ENCODE peak calls at places on chromosomes 7 and 10, in five cellular contexts. T is heart right ventricle, V is PC-3, S is GM12878, B is tibial artery. Y is an unnamed sample.

GRCh38 chr7:32049599-32049998 is 20.6 kb downstream of the PDE1C start:
- DNase-seq in T (no peak), V (no peak), S (no peak), B (no peak), Y (no peak)

GRCh38 chr10:34994565-34995142 is 95.5 kb downstream of the CUL2 start:
- DNase-seq in T (no peak), V (peak; percentile 100), S (peak; percentile 38), B (no peak), Y (peak; percentile 42)

GRCh38 chr10:113589225-113589770 is 36.4 kb downstream of the HABP2 start:
- DNase-seq in T (no peak), V (no peak), S (no peak), B (no peak), Y (no peak)

GRCh38 chr7:73869011-73869785 is 8.2 kb downstream of the TMEM270 start:
- DNase-seq in T (no peak), V (no peak), S (no peak), B (no peak), Y (no peak)

GRCh38 chr7:148772297-148773089 is 73.8 kb downstream of the CUL1 start:
- DNase-seq in T (no peak), V (peak; percentile 92), S (no peak), B (no peak), Y (no peak)

GRCh38 chr10:117830832-117831231 is 215.9 kb downstream of the RAB11FIP2 start:
- DNase-seq in T (no peak), V (no peak), S (no peak), B (no peak), Y (no peak)

GRCh38 chr7:55074008-55074499 is 55.2 kb downstream of the EGFR start:
- DNase-seq in T (peak; percentile 38), V (peak; percentile 98), S (peak; percentile 91), B (no peak), Y (no peak)

GRCh38 chr10:11724938-11725776 is 17.0 kb upstream of the ECHDC3 start:
- DNase-seq in T (no peak), V (peak; percentile 63), S (peak; percentile 60), B (no peak), Y (no peak)

GRCh38 chr7:7867835-7868234 is 100.8 kb upstream of the GLCCI1 start:
- DNase-seq in T (no peak), V (no peak), S (no peak), B (no peak), Y (no peak)

GRCh38 chr7:44287488-44288380 is 37.7 kb downstream of the CAMK2B start:
- DNase-seq in T (no peak), V (no peak), S (no peak), B (peak; percentile 8), Y (peak; percentile 35)

GRCh38 chr7:81161459-81162075 is 242.7 kb upstream of the SEMA3C start:
- DNase-seq in T (no peak), V (peak; percentile 90), S (no peak), B (peak; percentile 58), Y (no peak)

GRCh38 chr10:124092270-124093075 is 925 bp downstream of the CHST15 start:
- DNase-seq in T (peak; percentile 64), V (peak; percentile 30), S (no peak), B (peak; percentile 47), Y (peak; percentile 84)

GRCh38 chr10:33897255-33897893 is 562.9 kb upstream of the NRP1 start:
- DNase-seq in T (no peak), V (no peak), S (no peak), B (no peak), Y (no peak)

GRCh38 chr10:130017631-130018022 is 53.6 kb upstream of the EBF3 start:
- DNase-seq in T (no peak), V (no peak), S (no peak), B (no peak), Y (no peak)

GRCh38 chr7:106151459-106152312 is 39.6 kb upstream of the SYPL1 start:
- DNase-seq in T (no peak), V (no peak), S (no peak), B (no peak), Y (no peak)

GRCh38 chr10:92506336-92506735 is 67.6 kb downstream of the IDE start:
- DNase-seq in T (no peak), V (no peak), S (no peak), B (no peak), Y (no peak)

GRCh38 chr10:115710136-115710535 is 562.9 kb downstream of the GFRA1 start:
- DNase-seq in T (no peak), V (no peak), S (no peak), B (no peak), Y (no peak)

GRCh38 chr7:152572101-152572500 is 103.8 kb downstream of the XRCC2 start:
- DNase-seq in T (no peak), V (no peak), S (no peak), B (no peak), Y (no peak)

GRCh38 chr7:45456747-45457146 is 117.4 kb upstream of the ADCY1 start:
- DNase-seq in T (no peak), V (peak; percentile 5), S (no peak), B (no peak), Y (no peak)

GRCh38 chr10:44306147-44306710 is 78.7 kb downstream of the CXCL12 start:
- DNase-seq in T (no peak), V (peak; percentile 48), S (no peak), B (no peak), Y (no peak)

GRCh38 chr7:85974176-85974575 is 669.5 kb upstream of the GRM3 start:
- DNase-seq in T (no peak), V (no peak), S (no peak), B (no peak), Y (no peak)

GRCh38 chr10:42351745-42352144 is 286.6 kb downstream of the ZNF33B start:
- DNase-seq in T (no peak), V (no peak), S (no peak), B (no peak), Y (no peak)

GRCh38 chr7:21141476-21141875 is 286.4 kb upstream of the SP4 start:
- DNase-seq in T (no peak), V (no peak), S (no peak), B (no peak), Y (no peak)

GRCh38 chr7:138875794-138876193 is 77.8 kb upstream of the ATP6V0A4 start:
- DNase-seq in T (no peak), V (peak; percentile 93), S (no peak), B (no peak), Y (no peak)

GRCh38 chr7:66050990-66051424 is 24.6 kb upstream of the ASL start:
- DNase-seq in T (no peak), V (peak; percentile 75), S (no peak), B (no peak), Y (no peak)

GRCh38 chr10:119360181-119360921 is 153.0 kb downstream of the GRK5 start:
- DNase-seq in T (peak; percentile 68), V (no peak), S (no peak), B (no peak), Y (no peak)

GRCh38 chr10:24720096-24720495 is 3.6 kb downstream of the ARHGAP21 start:
- DNase-seq in T (no peak), V (no peak), S (no peak), B (no peak), Y (no peak)

GRCh38 chr10:98186681-98187080 is 52.2 kb downstream of the R3HCC1L start:
- DNase-seq in T (no peak), V (no peak), S (no peak), B (no peak), Y (no peak)

GRCh38 chr7:2934211-2934731 is 90.2 kb upstream of the GNA12 start:
- DNase-seq in T (no peak), V (peak; percentile 64), S (no peak), B (peak; percentile 10), Y (peak; percentile 39)

GRCh38 chr7:45569290-45569685 is 4.9 kb upstream of the ADCY1 start:
- DNase-seq in T (no peak), V (no peak), S (no peak), B (no peak), Y (no peak)

GRCh38 chr10:6115411-6115800 is 26.6 kb downstream of the RBM17 start:
- DNase-seq in T (no peak), V (no peak), S (no peak), B (no peak), Y (no peak)

GRCh38 chr7:158410720-158411119 is 176.9 kb downstream of the PTPRN2 start:
- DNase-seq in T (no peak), V (no peak), S (no peak), B (no peak), Y (peak; percentile 46)

GRCh38 chr7:158411232-158411950 is 176.2 kb downstream of the PTPRN2 start:
- DNase-seq in T (no peak), V (no peak), S (no peak), B (no peak), Y (no peak)

GRCh38 chr7:158407581-158408331 is 179.9 kb downstream of the PTPRN2 start:
- DNase-seq in T (no peak), V (peak; percentile 71), S (no peak), B (no peak), Y (no peak)

GRCh38 chr7:158409120-158409519 is 178.5 kb downstream of the PTPRN2 start:
- DNase-seq in T (no peak), V (no peak), S (no peak), B (no peak), Y (no peak)

DNA sequence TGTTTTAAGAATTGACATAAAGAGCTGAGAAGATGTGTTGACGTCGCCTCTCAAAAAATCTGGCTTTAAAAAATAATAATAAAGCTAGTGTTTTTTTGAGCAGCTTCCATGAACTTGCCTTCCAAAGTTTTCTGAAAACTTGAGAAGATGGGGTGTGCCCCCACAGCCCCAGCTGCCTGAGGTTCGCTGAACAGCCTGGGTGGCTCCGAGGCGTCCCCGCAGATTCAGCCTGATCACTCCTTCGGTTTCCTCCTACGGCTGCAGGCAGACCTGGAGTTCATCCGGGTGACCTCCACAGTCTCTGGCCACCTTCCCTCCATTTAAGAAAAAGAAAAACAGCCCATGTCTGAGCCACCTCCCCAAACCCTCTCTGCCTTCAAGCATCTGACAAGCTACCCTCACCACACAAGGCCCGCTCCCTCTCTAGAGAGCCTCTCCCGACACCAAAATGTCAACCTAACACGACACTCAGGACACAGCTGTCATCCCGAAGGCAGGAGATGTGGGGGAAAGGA is 177.8 kb downstream of the PTPRN2 start:
- DNase-seq in T (no peak), V (no peak), S (no peak), B (no peak), Y (no peak)
- H3K9me3 ChIP-seq in T (no peaks in the 10 kb centered on the region), V (no peaks in the 10 kb centered on the region), S (no peaks in the 10 kb centered on the region), B (no peaks in the 10 kb centered on the region), Y (no peaks in the 10 kb centered on the region)

DNA sequence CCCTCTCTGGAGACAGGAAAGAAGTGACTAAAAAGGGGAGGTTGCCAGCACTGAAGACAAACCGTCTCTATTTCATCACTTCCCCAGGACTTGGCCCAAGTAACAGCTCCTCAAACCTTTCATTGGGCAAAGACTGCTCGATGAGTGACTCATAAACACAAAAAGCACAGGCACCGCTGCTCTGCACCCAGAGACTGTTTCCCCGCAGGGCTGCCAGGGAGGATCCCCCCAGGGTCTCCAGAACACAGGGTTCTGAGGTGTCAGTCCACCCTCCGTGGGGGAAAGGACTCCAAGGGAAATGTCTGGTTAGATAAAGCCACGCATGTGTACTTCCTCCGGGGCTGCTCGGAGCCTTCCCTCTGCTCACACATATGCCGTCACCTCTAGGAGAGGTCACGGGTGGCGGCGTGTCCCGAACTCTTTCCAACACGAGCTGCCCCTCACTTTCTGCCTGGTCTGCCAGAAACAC is 59.9 kb downstream of the INSIG1 start:
- DNase-seq in T (no peak), V (peak; percentile 59), S (no peak), B (peak; percentile 15), Y (no peak)
- H3K27me3 ChIP-seq in T (peaks cover 83% of the 10 kb centered on the region), V (peaks cover 39% of the 10 kb centered on the region), S (no peaks in the 10 kb centered on the region), B (peaks cover 78% of the 10 kb centered on the region), Y (no peaks in the 10 kb centered on the region)

GRCh38 chr10:61225939-61226338 is 227.2 kb downstream of the TMEM26 start:
- DNase-seq in T (no peak), V (no peak), S (no peak), B (no peak), Y (no peak)
- H3K9me3 ChIP-seq in T (peaks cover 11% of the 10 kb centered on the region), V (peaks cover 14% of the 10 kb centered on the region), S (no peaks in the 10 kb centered on the region), B (peaks cover 6% of the 10 kb centered on the region), Y (peaks cover 12% of the 10 kb centered on the region)

GRCh38 chr7:91957236-91957635 is 16.6 kb downstream of the AKAP9 start:
- DNase-seq in T (no peak), V (no peak), S (no peak), B (no peak), Y (no peak)
- H3K27me3 ChIP-seq in T (no peaks in the 10 kb centered on the region), V (no peaks in the 10 kb centered on the region), S (no peaks in the 10 kb centered on the region), B (no peaks in the 10 kb centered on the region), Y (no peaks in the 10 kb centered on the region)

Y was measured in right lobe of liver.